ENCODE peak calls at places on chromosomes 4 and X, in eight cellular contexts. Y, M, O, E, L, W, J and N are unnamed samples.

GRCh38 chr4:27084685-27085356 is 224.2 kb downstream of the STIM2 start:
- DNase-seq in Y (peak), J (no peak), O (no peak), M (peak), L (no peak), W (no peak), E (peak), N (no peak)

GRCh38 chrX:31350808-31351074 is 278.9 kb upstream of the FTHL17 start:
- DNase-seq in J (no peak), L (no peak), M (peak), E (no peak), W (no peak), O (no peak), Y (no peak), N (no peak)

GRCh38 chrX:41759817-41760216 is 35.8 kb downstream of the GPR82 start:
- DNase-seq in O (no peak), E (no peak), M (no peak), Y (no peak), J (no peak), L (no peak), W (peak), N (no peak)

GRCh38 chr4:188008377-188008776 is 12.8 kb downstream of the ZFP42 start:
- DNase-seq in M (no peak), W (no peak), O (no peak), L (no peak), E (no peak), Y (no peak), J (peak), N (no peak)

GRCh38 chrX:3697701-3698279 is 15.7 kb downstream of the PRKX start:
- DNase-seq in M (peak), Y (no peak), O (no peak), L (no peak), W (no peak), J (no peak), E (no peak), N (no peak)

GRCh38 chr4:70544279-70544870 is 26.0 kb downstream of the AMTN start:
- DNase-seq in W (no peak), E (no peak), O (no peak), J (no peak), L (no peak), M (no peak), Y (no peak), N (no peak)

GRCh38 chr4:61583696-61584095 is 383.6 kb downstream of the ADGRL3 start:
- DNase-seq in E (no peak), W (no peak), L (no peak), O (no peak), Y (no peak), J (peak), M (no peak), N (no peak)

GRCh38 chr4:8478371-8478770 is 37.8 kb downstream of the TRMT44 start:
- DNase-seq in O (no peak), Y (no peak), M (no peak), W (no peak), L (no peak), J (no peak), E (no peak), N (no peak)

GRCh38 chr4:20860878-20861277 is 160.6 kb downstream of the PACRGL start:
- DNase-seq in O (no peak), Y (no peak), J (no peak), M (no peak), W (no peak), E (no peak), L (no peak), N (no peak)

GRCh38 chrX:103953353-103953752 is 9.1 kb upstream of the TMSB15B start:
- DNase-seq in E (no peak), J (no peak), O (no peak), L (no peak), W (no peak), M (no peak), Y (no peak), N (no peak)

GRCh38 chr4:102566426-102566825 is 65.3 kb downstream of the NFKB1 start:
- DNase-seq in J (no peak), Y (no peak), E (no peak), W (no peak), M (no peak), O (no peak), L (no peak), N (no peak)

GRCh38 chr4:138938371-138938699 is 77.2 kb upstream of the NOCT start:
- DNase-seq in J (peak), L (no peak), M (peak), W (peak), Y (no peak), E (no peak), O (no peak), N (no peak)

GRCh38 chr4:110914791-110915190 is 291.9 kb upstream of the PITX2 start:
- DNase-seq in M (no peak), J (no peak), L (no peak), E (no peak), Y (no peak), O (no peak), W (no peak), N (no peak)

GRCh38 chr4:184598753-184599491 is 50.3 kb downstream of the CASP3 start:
- DNase-seq in W (no peak), J (no peak), E (no peak), Y (no peak), M (no peak), L (no peak), O (no peak), N (no peak)

GRCh38 chr4:127249767-127250108 is 383.0 kb upstream of the INTU start:
- DNase-seq in O (no peak), L (no peak), W (no peak), M (no peak), J (no peak), E (no peak), Y (no peak), N (no peak)